ENCODE peak calls at places on chromosomes 5 and 9, in six cellular contexts. One of them, this sample, is unnamed. For H3K9me3, the result is how much of the 10 kb centered on the place peaks cover.

GRCh38 chr5:75656311-75657003 is 45.2 kb downstream of the ANKDD1B start:
- DNase-seq in kidney: peak
- DNase-seq in colonic mucosa: no peak
- DNase-seq in left ventricle myocardium inferior: no peak
- DNase-seq in tibial artery: no peak
- DNase-seq in Peyer's patch: no peak
- DNase-seq in this sample: no peak

GRCh38 chr5:159838551-159839222 is 77.6 kb upstream of the ADRA1B start:
- DNase-seq in colonic mucosa: no peak
- DNase-seq in kidney: no peak
- DNase-seq in Peyer's patch: no peak
- DNase-seq in tibial artery: no peak
- DNase-seq in left ventricle myocardium inferior: no peak
- DNase-seq in this sample: no peak

GRCh38 chr9:113578877-113579269 is 115.3 kb downstream of the RGS3 start:
- DNase-seq in kidney: peak
- DNase-seq in colonic mucosa: peak
- DNase-seq in tibial artery: peak
- DNase-seq in Peyer's patch: peak
- DNase-seq in left ventricle myocardium inferior: peak
- DNase-seq in this sample: peak

GRCh38 chr9:133606722-133607053 is 2.5 kb downstream of the FAM163B start:
- DNase-seq in Peyer's patch: no peak
- DNase-seq in left ventricle myocardium inferior: no peak
- DNase-seq in tibial artery: no peak
- DNase-seq in colonic mucosa: no peak
- DNase-seq in kidney: peak
- DNase-seq in this sample: no peak

GRCh38 chr9:13898957-13899356 is 415.0 kb downstream of the NFIB start:
- DNase-seq in kidney: no peak
- DNase-seq in Peyer's patch: no peak
- DNase-seq in colonic mucosa: no peak
- DNase-seq in tibial artery: no peak
- DNase-seq in left ventricle myocardium inferior: peak
- DNase-seq in this sample: no peak

GRCh38 chr9:133113163-133113927 is 7.7 kb downstream of the RALGDS start:
- DNase-seq in colonic mucosa: no peak
- DNase-seq in Peyer's patch: no peak
- DNase-seq in tibial artery: peak
- DNase-seq in kidney: peak
- DNase-seq in left ventricle myocardium inferior: peak
- DNase-seq in this sample: peak

GRCh38 chr5:57494104-57495098 is 11.8 kb upstream of the ACTBL2 start:
- DNase-seq in kidney: peak
- DNase-seq in colonic mucosa: peak
- DNase-seq in Peyer's patch: no peak
- DNase-seq in tibial artery: peak
- DNase-seq in left ventricle myocardium inferior: peak
- DNase-seq in this sample: peak

GRCh38 chr5:176691524-176691923 is 44.2 kb downstream of the TSPAN17 start:
- DNase-seq in Peyer's patch: no peak
- DNase-seq in colonic mucosa: no peak
- DNase-seq in kidney: no peak
- DNase-seq in tibial artery: no peak
- DNase-seq in left ventricle myocardium inferior: no peak
- DNase-seq in this sample: no peak

GRCh38 chr5:10552183-10553143 is 11.4 kb upstream of the ANKRD33B start:
- DNase-seq in colonic mucosa: no peak
- DNase-seq in tibial artery: no peak
- DNase-seq in Peyer's patch: no peak
- DNase-seq in left ventricle myocardium inferior: no peak
- DNase-seq in kidney: no peak
- DNase-seq in this sample: no peak

GRCh38 chr5:32542216-32543059 is 42.9 kb upstream of the SUB1 start:
- DNase-seq in colonic mucosa: no peak
- DNase-seq in kidney: no peak
- DNase-seq in Peyer's patch: no peak
- DNase-seq in left ventricle myocardium inferior: no peak
- DNase-seq in tibial artery: no peak
- DNase-seq in this sample: no peak

GRCh38 chr9:1354066-1354465 is 303.9 kb downstream of the DMRT2 start:
- DNase-seq in left ventricle myocardium inferior: no peak
- DNase-seq in colonic mucosa: no peak
- DNase-seq in kidney: no peak
- DNase-seq in tibial artery: no peak
- DNase-seq in Peyer's patch: no peak
- DNase-seq in this sample: no peak

GRCh38 chr9:5301544-5301943 is 3.0 kb downstream of the RLN2 start:
- DNase-seq in left ventricle myocardium inferior: no peak
- DNase-seq in Peyer's patch: no peak
- DNase-seq in tibial artery: no peak
- DNase-seq in kidney: no peak
- DNase-seq in colonic mucosa: no peak
- DNase-seq in this sample: no peak

GRCh38 chr5:60248900-60249299 is 355.4 kb upstream of the PDE4D start:
- DNase-seq in tibial artery: no peak
- DNase-seq in colonic mucosa: no peak
- DNase-seq in left ventricle myocardium inferior: peak
- DNase-seq in Peyer's patch: peak
- DNase-seq in kidney: no peak
- DNase-seq in this sample: no peak

GRCh38 chr5:142748568-142749249 is 21.5 kb upstream of the ARHGAP26 start:
- DNase-seq in kidney: no peak
- DNase-seq in Peyer's patch: peak
- DNase-seq in tibial artery: no peak
- DNase-seq in colonic mucosa: peak
- DNase-seq in left ventricle myocardium inferior: peak
- DNase-seq in this sample: peak

GRCh38 chr5:154836225-154836624 is 14.2 kb downstream of the FAXDC2 start:
- DNase-seq in tibial artery: no peak
- DNase-seq in colonic mucosa: no peak
- DNase-seq in left ventricle myocardium inferior: no peak
- DNase-seq in Peyer's patch: no peak
- DNase-seq in kidney: no peak
- DNase-seq in this sample: no peak

GRCh38 chr9:117076571-117077300 is 338.1 kb downstream of the ASTN2 start:
- DNase-seq in Peyer's patch: no peak
- DNase-seq in colonic mucosa: no peak
- DNase-seq in tibial artery: no peak
- DNase-seq in kidney: no peak
- DNase-seq in left ventricle myocardium inferior: no peak
- DNase-seq in this sample: no peak

GRCh38 chr5:96633820-96634219 is 28.4 kb upstream of the CAST start:
- DNase-seq in Peyer's patch: no peak
- DNase-seq in kidney: no peak
- DNase-seq in left ventricle myocardium inferior: no peak
- DNase-seq in tibial artery: no peak
- DNase-seq in colonic mucosa: no peak
- DNase-seq in this sample: no peak

GRCh38 chr5:169127431-169127830 is 173.5 kb downstream of the SLIT3 start:
- DNase-seq in colonic mucosa: no peak
- DNase-seq in tibial artery: no peak
- DNase-seq in left ventricle myocardium inferior: no peak
- DNase-seq in kidney: no peak
- DNase-seq in Peyer's patch: no peak
- DNase-seq in this sample: no peak

GRCh38 chr9:117224676-117225075 is 190.2 kb downstream of the ASTN2 start:
- DNase-seq in left ventricle myocardium inferior: no peak
- DNase-seq in Peyer's patch: no peak
- DNase-seq in colonic mucosa: no peak
- DNase-seq in tibial artery: no peak
- DNase-seq in kidney: no peak
- DNase-seq in this sample: no peak

GRCh38 chr9:1366300-1366699 is 316.1 kb downstream of the DMRT2 start:
- DNase-seq in kidney: no peak
- DNase-seq in colonic mucosa: no peak
- DNase-seq in tibial artery: no peak
- DNase-seq in Peyer's patch: no peak
- DNase-seq in left ventricle myocardium inferior: no peak
- DNase-seq in this sample: no peak

GRCh38 chr5:7494446-7495132 is 98.7 kb downstream of the ADCY2 start:
- DNase-seq in left ventricle myocardium inferior: no peak
- DNase-seq in kidney: no peak
- DNase-seq in colonic mucosa: no peak
- DNase-seq in Peyer's patch: no peak
- DNase-seq in tibial artery: peak
- DNase-seq in this sample: no peak

GRCh38 chr5:88858392-88858791 is 24.6 kb downstream of the MEF2C start:
- DNase-seq in colonic mucosa: no peak
- DNase-seq in Peyer's patch: no peak
- DNase-seq in tibial artery: no peak
- DNase-seq in left ventricle myocardium inferior: no peak
- DNase-seq in kidney: no peak
- DNase-seq in this sample: no peak

GRCh38 chr5:88863523-88863922 is 19.5 kb downstream of the MEF2C start:
- DNase-seq in kidney: no peak
- DNase-seq in tibial artery: no peak
- DNase-seq in colonic mucosa: no peak
- DNase-seq in left ventricle myocardium inferior: no peak
- DNase-seq in Peyer's patch: no peak
- DNase-seq in this sample: no peak

GRCh38 chr5:88860501-88860900 is 22.5 kb downstream of the MEF2C start:
- DNase-seq in colonic mucosa: no peak
- DNase-seq in kidney: no peak
- DNase-seq in left ventricle myocardium inferior: no peak
- DNase-seq in tibial artery: no peak
- DNase-seq in Peyer's patch: no peak
- DNase-seq in this sample: no peak

GRCh38 chr5:88862547-88863175 is 20.3 kb downstream of the MEF2C start:
- DNase-seq in left ventricle myocardium inferior: no peak
- DNase-seq in colonic mucosa: no peak
- DNase-seq in Peyer's patch: no peak
- DNase-seq in tibial artery: no peak
- DNase-seq in kidney: no peak
- DNase-seq in this sample: no peak

DNA sequence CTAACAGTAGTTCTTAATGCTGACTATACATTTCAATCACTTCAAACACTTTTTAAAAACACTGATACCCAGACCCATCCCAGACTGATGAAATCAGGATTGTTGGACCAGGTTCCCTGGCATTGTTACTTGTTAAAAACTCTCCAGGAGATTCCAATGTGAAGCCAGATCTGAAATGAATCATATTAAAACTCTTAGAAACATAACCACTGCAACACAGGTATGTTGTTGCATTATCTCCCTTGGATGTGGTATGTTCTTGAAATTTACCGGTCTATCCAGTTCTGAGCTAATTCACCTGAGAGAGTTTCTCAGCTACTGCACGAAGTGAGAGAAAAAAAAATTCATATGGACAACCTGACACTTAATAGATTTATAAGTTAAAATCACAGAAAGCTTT is 21.8 kb downstream of the MEF2C start:
- DNase-seq in colonic mucosa: no peak
- DNase-seq in left ventricle myocardium inferior: no peak
- DNase-seq in Peyer's patch: no peak
- DNase-seq in tibial artery: no peak
- DNase-seq in kidney: no peak
- DNase-seq in this sample: no peak
- H3K9me3 ChIP-seq in colonic mucosa: under half
- H3K9me3 ChIP-seq in left ventricle myocardium inferior: under half
- H3K9me3 ChIP-seq in Peyer's patch: under half
- H3K9me3 ChIP-seq in tibial artery: under half
- H3K9me3 ChIP-seq in kidney: under half
- H3K9me3 ChIP-seq in this sample: under half

GRCh38 chr9:111542497-111543254 is 17.7 kb downstream of the ZNF483 start:
- DNase-seq in left ventricle myocardium inferior: no peak
- DNase-seq in kidney: no peak
- DNase-seq in Peyer's patch: no peak
- DNase-seq in tibial artery: no peak
- DNase-seq in colonic mucosa: no peak
- DNase-seq in this sample: no peak
- H3K9me3 ChIP-seq in left ventricle myocardium inferior: half or more
- H3K9me3 ChIP-seq in kidney: half or more
- H3K9me3 ChIP-seq in Peyer's patch: half or more
- H3K9me3 ChIP-seq in tibial artery: half or more
- H3K9me3 ChIP-seq in colonic mucosa: under half
- H3K9me3 ChIP-seq in this sample: half or more

DNA sequence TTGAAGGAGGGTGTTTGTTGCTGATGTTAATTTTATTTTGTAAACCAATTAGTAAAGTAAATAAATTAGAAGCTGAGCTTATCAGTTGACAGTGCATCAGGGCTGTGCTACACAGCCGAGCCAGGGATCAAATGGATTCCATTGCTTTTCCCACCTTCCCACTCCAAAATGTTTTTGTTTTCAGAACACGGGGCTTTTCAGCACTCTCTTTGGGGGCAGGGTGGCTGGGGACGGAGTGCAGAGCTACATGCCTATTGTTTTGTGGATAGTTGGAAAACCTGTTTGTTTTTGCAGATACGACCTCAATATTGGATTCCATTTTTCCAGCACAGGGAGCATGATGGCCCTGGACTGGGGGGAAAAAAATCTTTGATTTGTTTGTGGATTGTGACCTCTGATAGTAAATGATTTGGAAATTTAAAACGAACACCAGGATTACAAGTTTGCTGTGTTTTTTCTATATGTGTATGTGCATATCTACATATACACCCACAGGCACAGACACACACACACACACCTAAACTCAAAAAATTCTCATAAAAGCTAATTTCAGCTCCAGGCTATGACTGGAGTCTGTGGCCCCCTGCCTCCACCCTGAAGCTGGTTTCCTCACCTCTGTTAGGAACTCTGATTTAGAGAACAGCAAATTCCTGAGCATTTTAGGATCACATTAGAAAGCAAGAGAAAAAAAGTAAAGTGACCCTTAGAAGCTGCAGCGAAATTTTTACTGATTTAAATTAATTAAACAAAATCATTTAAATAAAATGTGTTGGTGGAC is 371.7 kb upstream of the IRX2 start:
- DNase-seq in tibial artery: no peak
- DNase-seq in colonic mucosa: no peak
- DNase-seq in Peyer's patch: no peak
- DNase-seq in kidney: no peak
- DNase-seq in left ventricle myocardium inferior: no peak
- DNase-seq in this sample: no peak
- H3K9me3 ChIP-seq in tibial artery: under half
- H3K9me3 ChIP-seq in colonic mucosa: under half
- H3K9me3 ChIP-seq in Peyer's patch: under half
- H3K9me3 ChIP-seq in kidney: under half
- H3K9me3 ChIP-seq in left ventricle myocardium inferior: under half
- H3K9me3 ChIP-seq in this sample: under half

GRCh38 chr5:3131161-3131560 is 379.7 kb upstream of the IRX2 start:
- DNase-seq in Peyer's patch: no peak
- DNase-seq in tibial artery: no peak
- DNase-seq in colonic mucosa: no peak
- DNase-seq in kidney: no peak
- DNase-seq in left ventricle myocardium inferior: no peak
- DNase-seq in this sample: no peak
- H3K9me3 ChIP-seq in Peyer's patch: under half
- H3K9me3 ChIP-seq in tibial artery: under half
- H3K9me3 ChIP-seq in colonic mucosa: under half
- H3K9me3 ChIP-seq in kidney: under half
- H3K9me3 ChIP-seq in left ventricle myocardium inferior: under half
- H3K9me3 ChIP-seq in this sample: under half

This sample was measured in mucosa of descending colon.